ENCODE peak calls at places on chromosome 16, in nine cellular contexts. F is stomach, R is thyroid gland, M is A549, U is gastrocnemius medialis, Z is transverse colon, N is IMR-90, C is adrenal gland, X is esophagus muscularis mucosa. I is an unnamed sample.

GRCh38 chr16:27718767-27719445 is 169.0 kb downstream of the KATNIP start:
- DNase-seq in F (no peak), R (no peak), M (no peak), U (no peak), Z (no peak), N (no peak), C (no peak), X (no peak), I (peak)

GRCh38 chr16:90001761-90002503 is 17.3 kb downstream of the DBNDD1 start:
- DNase-seq in F (no peak), R (no peak), M (no peak), U (no peak), Z (no peak), N (no peak), C (no peak), X (no peak), I (no peak)

GRCh38 chr16:61382435-61382834 is 653.8 kb downstream of the CDH8 start:
- DNase-seq in F (no peak), R (no peak), M (no peak), U (no peak), Z (no peak), N (no peak), C (no peak), X (no peak), I (no peak)

GRCh38 chr16:58556678-58557077 is 41.4 kb downstream of the SETD6 start:
- DNase-seq in F (no peak), R (no peak), M (no peak), U (no peak), Z (no peak), N (peak), C (no peak), X (no peak), I (no peak)

GRCh38 chr16:4611337-4612023 is 3.2 kb downstream of the UBALD1 start:
- DNase-seq in F (no peak), R (no peak), M (no peak), U (no peak), Z (peak), N (peak), C (no peak), X (no peak), I (no peak)

GRCh38 chr16:57592591-57593003 is 35.8 kb upstream of the ADGRG1 start:
- DNase-seq in F (peak), R (no peak), M (no peak), U (no peak), Z (peak), N (no peak), C (no peak), X (no peak), I (no peak)

GRCh38 chr16:77624085-77624484 is 98.2 kb upstream of the NUDT7 start:
- DNase-seq in F (no peak), R (no peak), M (no peak), U (no peak), Z (no peak), N (no peak), C (no peak), X (no peak), I (no peak)

GRCh38 chr16:80060470-80060869 is 459.9 kb upstream of the MAF start:
- DNase-seq in F (no peak), R (no peak), M (no peak), U (no peak), Z (no peak), N (no peak), C (no peak), X (no peak), I (no peak)

GRCh38 chr16:71557954-71558582 is 18.8 kb downstream of the TAT start:
- DNase-seq in F (no peak), R (no peak), M (no peak), U (no peak), Z (no peak), N (no peak), C (no peak), X (no peak), I (no peak)

GRCh38 chr16:88882358-88883030 is 16.0 kb upstream of the PABPN1L start:
- DNase-seq in F (peak), R (no peak), M (no peak), U (no peak), Z (peak), N (no peak), C (no peak), X (no peak), I (no peak)

GRCh38 chr16:4472880-4473279 is 1.5 kb downstream of the NMRAL1 start:
- DNase-seq in F (no peak), R (peak), M (no peak), U (no peak), Z (no peak), N (no peak), C (no peak), X (no peak), I (no peak)

GRCh38 chr16:2002406-2003230 is 7.0 kb downstream of the ZNF598 start:
- DNase-seq in F (no peak), R (no peak), M (no peak), U (no peak), Z (no peak), N (no peak), C (no peak), X (no peak), I (no peak)

GRCh38 chr16:13098536-13098935 is 197.1 kb downstream of the SHISA9 start:
- DNase-seq in F (no peak), R (no peak), M (no peak), U (no peak), Z (no peak), N (no peak), C (no peak), X (no peak), I (no peak)

GRCh38 chr16:83626676-83627075 is 181.1 kb upstream of the HSBP1 start:
- DNase-seq in F (no peak), R (no peak), M (no peak), U (no peak), Z (no peak), N (no peak), C (no peak), X (peak), I (no peak)

GRCh38 chr16:10971560-10971961 is 27.2 kb downstream of the CLEC16A start:
- DNase-seq in F (no peak), R (peak), M (peak), U (peak), Z (peak), N (peak), C (no peak), X (no peak), I (no peak)

GRCh38 chr16:20114356-20114755 is 40.7 kb upstream of the GPR139 start:
- DNase-seq in F (no peak), R (no peak), M (peak), U (no peak), Z (peak), N (no peak), C (peak), X (no peak), I (peak)

GRCh38 chr16:89828199-89828869 is at the start of gene SPIRE2:
- DNase-seq in F (peak), R (peak), M (no peak), U (peak), Z (peak), N (peak), C (peak), X (no peak), I (peak)

GRCh38 chr16:11234884-11235702 is 20.9 kb downstream of the SOCS1 start:
- DNase-seq in F (no peak), R (no peak), M (no peak), U (no peak), Z (no peak), N (peak), C (no peak), X (no peak), I (no peak)

GRCh38 chr16:56519459-56520250 is at the start of gene BBS2:
- DNase-seq in F (peak), R (peak), M (peak), U (peak), Z (peak), N (peak), C (peak), X (peak), I (peak)

GRCh38 chr16:82185012-82185411 is 15.0 kb upstream of the MPHOSPH6 start:
- DNase-seq in F (no peak), R (no peak), M (no peak), U (no peak), Z (no peak), N (no peak), C (no peak), X (no peak), I (no peak)

GRCh38 chr16:47888142-47888541 is 267.7 kb downstream of the ABCC12 start:
- DNase-seq in F (no peak), R (no peak), M (peak), U (no peak), Z (no peak), N (peak), C (peak), X (no peak), I (no peak)
- H3K27ac ChIP-seq in F (no peak), R (no peak), M (peak), U (no peak), Z (no peak), N (no peak), C (no peak), X (no peak), I (no peak)

GRCh38 chr16:8845699-8846298 is 23.0 kb downstream of the CARHSP1 start:
- DNase-seq in F (no peak), R (no peak), M (no peak), U (no peak), Z (no peak), N (no peak), C (no peak), X (no peak), I (no peak)

GRCh38 chr16:8848939-8849391 is 19.8 kb downstream of the CARHSP1 start:
- DNase-seq in F (no peak), R (no peak), M (peak), U (no peak), Z (no peak), N (peak), C (peak), X (no peak), I (no peak)

GRCh38 chr16:8846401-8846932 is 22.3 kb downstream of the CARHSP1 start:
- DNase-seq in F (no peak), R (no peak), M (no peak), U (no peak), Z (no peak), N (no peak), C (no peak), X (no peak), I (no peak)

GRCh38 chr16:8848231-8848938 is 20.4 kb downstream of the CARHSP1 start:
- DNase-seq in F (no peak), R (no peak), M (no peak), U (no peak), Z (no peak), N (no peak), C (no peak), X (no peak), I (no peak)

DNA sequence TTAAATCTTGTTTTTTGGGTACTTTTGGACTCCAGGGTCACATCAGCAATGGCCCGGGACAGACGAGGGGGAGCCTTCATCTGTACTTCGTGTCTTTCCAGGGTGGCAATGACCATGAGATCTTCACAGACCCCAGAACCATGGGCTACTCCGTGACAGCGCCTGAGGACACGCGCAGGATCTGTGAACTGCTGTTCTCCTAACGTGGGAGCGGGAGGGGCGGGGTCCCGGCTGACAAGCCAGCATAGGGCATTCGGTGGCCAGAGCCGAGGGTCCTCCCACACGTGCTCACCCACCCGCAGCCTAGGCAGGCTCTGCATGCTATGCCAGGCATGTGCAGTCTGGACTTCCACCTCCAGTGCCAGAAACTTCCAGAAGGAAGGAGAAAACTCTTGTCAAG is 21.2 kb downstream of the CARHSP1 start:
- DNase-seq in F (no peak), R (no peak), M (no peak), U (no peak), Z (no peak), N (no peak), C (no peak), X (peak), I (no peak)
- TF ChIP-seq POLR2A in F (no peak), R (no peak), M (no peak), U (no peak), Z (no peak), N (no peak), C (no peak), X (no peak), I (no peak)

DNA sequence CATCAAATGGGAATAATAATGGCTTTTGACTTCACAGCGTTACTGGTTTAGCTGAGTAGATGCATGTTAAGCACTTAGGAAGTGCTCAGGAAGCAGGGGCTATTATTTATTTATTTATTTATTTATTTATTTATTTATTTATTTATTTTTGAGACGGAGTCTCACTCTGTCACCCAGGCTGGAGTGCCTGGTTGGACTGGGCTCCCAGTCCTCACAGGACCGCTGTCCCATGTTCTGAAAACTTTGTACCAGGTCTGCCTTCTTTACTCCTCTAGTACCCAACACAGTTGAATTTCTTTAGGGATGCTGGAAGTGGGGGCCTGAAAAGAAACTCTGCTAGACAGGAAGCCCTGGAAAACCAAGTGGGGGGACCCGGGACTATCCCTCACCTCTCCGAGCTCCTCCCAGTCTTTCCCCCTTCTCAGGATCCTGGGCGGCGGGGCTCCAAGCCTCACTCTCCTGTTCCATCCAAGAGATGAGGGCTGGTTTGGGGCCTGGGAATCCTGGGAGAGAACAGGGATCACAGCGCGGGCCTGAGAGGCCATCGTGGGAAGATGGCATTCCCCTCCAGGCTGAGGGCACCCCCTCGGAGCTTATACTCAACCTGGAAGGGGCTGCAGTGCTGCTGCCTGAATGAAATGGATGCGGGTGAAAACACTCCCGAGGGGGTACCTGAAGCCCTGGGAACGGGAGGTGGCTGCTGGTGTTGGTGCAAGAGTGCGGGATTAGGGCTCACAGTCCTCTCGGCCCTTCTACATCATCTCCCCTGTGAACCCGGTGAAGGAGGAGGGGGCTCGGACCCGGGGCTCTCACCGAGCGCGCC is 682 bp downstream of the ZNF688 start:
- DNase-seq in F (peak), R (peak), M (no peak), U (no peak), Z (no peak), N (peak), C (no peak), X (no peak), I (no peak)
- H3K27ac ChIP-seq in F (peak), R (peak), M (peak), U (peak), Z (peak), N (peak), C (peak), X (peak), I (peak)

GRCh38 chr16:85944572-85945423 is 45.8 kb downstream of the IRF8 start:
- DNase-seq in F (no peak), R (no peak), M (no peak), U (no peak), Z (no peak), N (no peak), C (no peak), X (no peak), I (no peak)
- TF ChIP-seq POLR2A in F (no peak), R (no peak), M (no peak), U (no peak), Z (no peak), N (no peak), C (no peak), X (no peak), I (no peak)

GRCh38 chr16:68238029-68238345 is 2.1 kb upstream of the ESRP2 start:
- DNase-seq in F (no peak), R (no peak), M (no peak), U (no peak), Z (no peak), N (no peak), C (no peak), X (no peak), I (no peak)
- H3K27ac ChIP-seq in F (peak), R (peak), M (peak), U (peak), Z (peak), N (peak), C (peak), X (peak), I (peak)

GRCh38 chr16:67226804-67227566 is at the start of gene TMEM208:
- DNase-seq in F (peak), R (peak), M (peak), U (peak), Z (peak), N (peak), C (peak), X (peak), I (peak)

GRCh38 chr16:67227567-67227921 is 614 bp downstream of the TMEM208 start:
- DNase-seq in F (no peak), R (no peak), M (no peak), U (peak), Z (no peak), N (no peak), C (no peak), X (no peak), I (no peak)

GRCh38 chr16:67229906-67230808 is 3.2 kb downstream of the TMEM208 start:
- DNase-seq in F (no peak), R (no peak), M (no peak), U (no peak), Z (no peak), N (no peak), C (no peak), X (no peak), I (no peak)

GRCh38 chr16:67228034-67228785 is 1.3 kb downstream of the TMEM208 start:
- DNase-seq in F (no peak), R (no peak), M (no peak), U (no peak), Z (no peak), N (no peak), C (no peak), X (no peak), I (no peak)

DNA sequence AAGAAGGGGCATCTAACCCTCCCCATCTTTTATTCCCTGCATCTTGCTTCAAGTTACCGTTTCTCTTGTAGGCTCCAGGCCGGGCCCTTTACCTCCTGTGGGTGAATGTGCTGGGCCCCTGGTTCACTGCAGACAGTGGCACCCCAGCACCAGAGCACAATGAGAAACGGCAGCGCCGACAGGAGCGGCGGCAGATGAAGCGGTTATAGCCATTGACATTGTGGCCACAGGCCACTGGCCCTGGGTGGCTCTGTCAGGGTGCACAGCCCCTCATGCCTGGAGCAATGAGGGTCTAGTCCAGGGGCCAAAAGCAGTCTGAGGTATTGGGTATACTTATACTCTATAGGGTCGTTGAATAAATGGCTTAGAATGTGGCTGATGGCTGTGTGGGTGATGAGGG is 2.0 kb downstream of the TMEM208 start:
- DNase-seq in F (no peak), R (no peak), M (no peak), U (no peak), Z (no peak), N (no peak), C (no peak), X (no peak), I (no peak)
- TF ChIP-seq POLR2A in F (no peak), R (no peak), M (no peak), U (no peak), Z (no peak), N (no peak), C (no peak), X (no peak), I (no peak)

GRCh38 chr16:46920402-46921068 is 36.4 kb downstream of the GPT2 start:
- DNase-seq in F (peak), R (peak), M (no peak), U (no peak), Z (peak), N (no peak), C (peak), X (no peak), I (peak)
- H3K27ac ChIP-seq in F (peak), R (no peak), M (no peak), U (no peak), Z (no peak), N (no peak), C (no peak), X (no peak), I (peak)

GRCh38 chr16:75113046-75113491 is 3.5 kb downstream of the LDHD start:
- DNase-seq in F (no peak), R (no peak), M (no peak), U (no peak), Z (no peak), N (no peak), C (no peak), X (no peak), I (no peak)

GRCh38 chr16:75112281-75113045 is 4.1 kb downstream of the LDHD start:
- DNase-seq in F (no peak), R (no peak), M (no peak), U (no peak), Z (no peak), N (no peak), C (no peak), X (no peak), I (no peak)

GRCh38 chr16:75114946-75115825 is 1.4 kb downstream of the LDHD start:
- DNase-seq in F (no peak), R (no peak), M (no peak), U (no peak), Z (no peak), N (no peak), C (no peak), X (no peak), I (no peak)

GRCh38 chr16:75113541-75114121 is 2.9 kb downstream of the LDHD start:
- DNase-seq in F (no peak), R (no peak), M (no peak), U (no peak), Z (no peak), N (no peak), C (no peak), X (no peak), I (no peak)

GRCh38 chr16:75114179-75114945 is 2.2 kb downstream of the LDHD start:
- DNase-seq in F (no peak), R (no peak), M (no peak), U (no peak), Z (no peak), N (no peak), C (no peak), X (no peak), I (no peak)
- TF ChIP-seq POLR2A in F (no peak), R (no peak), M (no peak), U (no peak), Z (no peak), N (no peak), C (no peak), X (no peak), I (no peak)

GRCh38 chr16:87416826-87417471 is 24.8 kb downstream of the MAP1LC3B start:
- DNase-seq in F (no peak), R (peak), M (peak), U (no peak), Z (peak), N (peak), C (peak), X (no peak), I (no peak)

GRCh38 chr16:87419971-87420370 is 27.8 kb downstream of the MAP1LC3B start:
- DNase-seq in F (no peak), R (no peak), M (no peak), U (no peak), Z (no peak), N (no peak), C (peak), X (no peak), I (no peak)

GRCh38 chr16:87418216-87418615 is 26.1 kb downstream of the MAP1LC3B start:
- DNase-seq in F (no peak), R (no peak), M (no peak), U (no peak), Z (no peak), N (no peak), C (peak), X (no peak), I (no peak)

GRCh38 chr16:87417511-87417910 is 25.4 kb downstream of the MAP1LC3B start:
- DNase-seq in F (no peak), R (no peak), M (no peak), U (no peak), Z (no peak), N (no peak), C (peak), X (no peak), I (no peak)

DNA sequence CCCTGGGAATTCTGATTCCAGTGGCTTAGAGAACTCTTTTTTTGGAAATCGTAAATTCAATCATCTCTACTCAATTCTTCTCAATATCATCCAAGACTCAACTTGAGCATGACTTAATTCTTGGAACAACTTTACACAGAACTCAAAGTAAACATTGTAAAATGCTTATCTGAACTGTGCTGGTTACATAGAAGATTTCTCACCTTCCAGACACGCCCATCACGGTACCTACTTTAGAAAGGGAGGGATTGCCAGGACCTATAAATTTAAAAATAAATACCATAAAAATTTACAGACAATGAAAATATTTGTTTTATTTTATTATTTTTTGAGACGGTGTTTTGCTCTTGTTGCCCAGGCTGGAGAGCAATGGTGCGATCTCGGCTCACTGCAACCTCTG is 26.5 kb downstream of the MAP1LC3B start:
- DNase-seq in F (no peak), R (no peak), M (no peak), U (no peak), Z (no peak), N (no peak), C (no peak), X (no peak), I (no peak)
- H3K27ac ChIP-seq in F (no peak), R (no peak), M (no peak), U (no peak), Z (no peak), N (no peak), C (no peak), X (no peak), I (no peak)